ENCODE peak calls at places on chromosome 6, in six cellular contexts. A, H, G, L, S and T are unnamed samples.

GRCh38 chr6:82363368-82364086 is at the start of gene TPBG:
- DNase-seq in A (peak; percentile 58), H (peak; percentile 58), G (peak; percentile 43), L (peak; percentile 90), S (peak; percentile 42), T (peak; percentile 82)

GRCh38 chr6:41524634-41525011 is 21.6 kb upstream of the FOXP4 start:
- DNase-seq in A (no peak), H (no peak), G (no peak), L (no peak), S (no peak), T (no peak)

GRCh38 chr6:6742535-6742934 is 154.0 kb downstream of the LY86 start:
- DNase-seq in A (no peak), H (no peak), G (no peak), L (no peak), S (no peak), T (no peak)

GRCh38 chr6:120198033-120198432 is 848.5 kb upstream of the MAN1A1 start:
- DNase-seq in A (no peak), H (no peak), G (no peak), L (no peak), S (no peak), T (peak; percentile 69)

GRCh38 chr6:85436408-85436807 is 13.5 kb upstream of the NT5E start:
- DNase-seq in A (no peak), H (no peak), G (peak; percentile 86), L (no peak), S (no peak), T (peak; percentile 53)

GRCh38 chr6:12064125-12064524 is 52.0 kb downstream of the HIVEP1 start:
- DNase-seq in A (no peak), H (no peak), G (no peak), L (no peak), S (no peak), T (peak; percentile 13)

GRCh38 chr6:148432405-148433195 is 90.0 kb downstream of the SASH1 start:
- DNase-seq in A (no peak), H (no peak), G (peak; percentile 24), L (no peak), S (no peak), T (no peak)

GRCh38 chr6:130676077-130676772 is 151.0 kb upstream of the SMLR1 start:
- DNase-seq in A (peak; percentile 17), H (no peak), G (no peak), L (no peak), S (no peak), T (no peak)

GRCh38 chr6:37705239-37706051 is 7.8 kb upstream of the MDGA1 start:
- DNase-seq in A (peak; percentile 69), H (peak; percentile 62), G (peak; percentile 37), L (peak; percentile 94), S (peak; percentile 60), T (peak; percentile 87)

GRCh38 chr6:1596088-1596852 is 13.4 kb upstream of the FOXC1 start:
- DNase-seq in A (peak; percentile 75), H (peak; percentile 69), G (no peak), L (no peak), S (peak; percentile 50), T (peak; percentile 50)

GRCh38 chr6:137365648-137366047 is 128.5 kb downstream of the OLIG3 start:
- DNase-seq in A (no peak), H (no peak), G (no peak), L (no peak), S (no peak), T (no peak)

GRCh38 chr6:81997091-81997926 is 244.8 kb upstream of the TENT5A start:
- DNase-seq in A (no peak), H (no peak), G (no peak), L (no peak), S (no peak), T (peak; percentile 88)

GRCh38 chr6:6960571-6961251 is 147.1 kb upstream of the RREB1 start:
- DNase-seq in A (no peak), H (no peak), G (no peak), L (no peak), S (no peak), T (no peak)

GRCh38 chr6:39804666-39805065 is 12.5 kb downstream of the DAAM2 start:
- DNase-seq in A (no peak), H (no peak), G (peak; percentile 57), L (no peak), S (no peak), T (peak; percentile 58)

GRCh38 chr6:121510568-121511177 is 75.2 kb downstream of the GJA1 start:
- DNase-seq in A (no peak), H (no peak), G (no peak), L (no peak), S (peak; percentile 19), T (peak; percentile 40)

GRCh38 chr6:13715444-13715883 is 3.8 kb upstream of the RANBP9 start:
- DNase-seq in A (no peak), H (no peak), G (no peak), L (no peak), S (no peak), T (no peak)

GRCh38 chr6:41093729-41094128 is 21.0 kb downstream of the NFYA start:
- DNase-seq in A (no peak), H (no peak), G (no peak), L (no peak), S (no peak), T (no peak)

GRCh38 chr6:66429220-66429619 is 722.2 kb upstream of the EYS start:
- DNase-seq in A (no peak), H (no peak), G (no peak), L (no peak), S (no peak), T (no peak)

GRCh38 chr6:20412674-20413073 is 11.0 kb downstream of the E2F3 start:
- DNase-seq in A (no peak), H (no peak), G (no peak), L (no peak), S (no peak), T (no peak)

GRCh38 chr6:20411953-20412352 is 10.3 kb downstream of the E2F3 start:
- DNase-seq in A (no peak), H (no peak), G (no peak), L (no peak), S (no peak), T (no peak)

GRCh38 chr6:20408851-20409250 is 7.2 kb downstream of the E2F3 start:
- DNase-seq in A (no peak), H (no peak), G (no peak), L (no peak), S (no peak), T (no peak)

GRCh38 chr6:20411544-20411943 is 9.9 kb downstream of the E2F3 start:
- DNase-seq in A (no peak), H (no peak), G (no peak), L (no peak), S (no peak), T (no peak)

DNA sequence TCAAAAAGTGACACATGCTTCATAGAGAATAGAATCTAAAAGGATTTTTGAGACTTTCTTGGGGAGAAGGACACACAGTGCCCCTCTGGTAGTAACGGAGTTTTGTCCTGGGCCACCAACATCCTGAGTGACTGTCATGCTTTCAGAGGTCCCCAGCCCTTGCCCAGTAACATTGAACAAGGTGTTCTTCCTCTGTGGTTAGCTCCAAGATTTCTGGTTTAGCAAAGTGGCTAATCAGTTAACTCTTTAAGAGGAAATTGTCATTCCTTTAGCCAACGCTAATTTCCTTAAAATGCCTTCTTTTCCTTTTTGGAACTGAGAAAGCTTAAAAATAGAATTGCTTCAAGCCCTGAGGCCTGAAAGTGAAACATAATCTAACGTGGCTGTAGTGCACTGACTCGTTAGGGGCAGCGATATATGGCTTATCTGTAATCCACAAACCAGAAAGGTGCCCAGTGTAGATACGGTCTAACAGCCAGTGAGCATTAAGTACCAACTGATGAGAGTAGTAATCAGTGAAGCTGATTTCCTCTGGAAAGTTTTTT is 7.8 kb downstream of the E2F3 start:
- DNase-seq in A (no peak), H (no peak), G (no peak), L (no peak), S (no peak), T (no peak)
- H3K4me3 ChIP-seq in A (no peak overlapping the region), H (no peak overlapping the region), G (no peak overlapping the region), L (no peak overlapping the region), S (no peak overlapping the region), T (no peak overlapping the region)

DNA sequence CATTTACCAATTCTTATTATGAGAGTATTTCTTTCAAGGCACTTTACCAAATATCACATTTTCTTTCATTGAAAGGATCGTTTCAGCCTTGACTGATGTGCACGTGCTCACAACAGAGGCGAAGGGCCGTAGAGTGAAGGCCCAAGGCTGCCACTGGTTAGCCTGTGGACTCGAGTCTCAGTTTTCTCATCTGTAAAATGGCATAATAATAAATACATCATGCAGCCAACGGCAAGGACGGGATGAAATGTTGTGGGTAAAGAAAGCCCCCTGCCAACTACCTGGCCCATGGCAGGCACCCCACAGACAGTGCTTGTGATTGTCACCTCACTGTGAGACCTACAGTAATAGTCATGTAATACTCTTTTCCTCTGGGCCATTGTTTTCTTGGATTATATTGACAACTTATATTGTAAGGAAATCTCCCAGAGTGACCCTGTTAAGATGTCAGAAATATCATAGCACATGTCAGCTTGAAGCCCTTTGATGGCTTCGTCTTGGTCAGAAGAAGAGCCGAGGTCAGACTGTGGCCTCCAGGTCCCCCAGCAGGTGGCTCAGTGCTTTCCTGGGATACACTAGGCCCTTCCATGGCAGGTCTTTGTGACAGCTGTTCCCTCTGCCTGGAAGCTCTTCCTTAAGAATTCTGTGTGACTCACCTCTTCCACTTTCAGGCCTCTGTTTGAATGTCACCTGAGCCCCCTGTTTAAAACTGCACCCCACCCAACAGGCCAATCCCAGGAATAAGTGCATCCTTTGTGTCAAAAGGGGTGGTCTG is 36.3 kb downstream of the FAM50B start:
- DNase-seq in A (peak; percentile 71), H (no peak), G (no peak), L (peak; percentile 59), S (no peak), T (no peak)
- TF ChIP-seq CTCF in A (peak; percentile 68), H (peak; percentile 37), G (peak; percentile 46), L (no peak), S (no peak), T (peak; percentile 15)

GRCh38 chr6:25381077-25381476 is 101.9 kb downstream of the CARMIL1 start:
- DNase-seq in A (no peak), H (no peak), G (no peak), L (no peak), S (no peak), T (no peak)
- H3K4me3 ChIP-seq in A (no peak overlapping the region), H (no peak overlapping the region), G (no peak overlapping the region), L (no peak overlapping the region), S (no peak overlapping the region), T (no peak overlapping the region)

DNA sequence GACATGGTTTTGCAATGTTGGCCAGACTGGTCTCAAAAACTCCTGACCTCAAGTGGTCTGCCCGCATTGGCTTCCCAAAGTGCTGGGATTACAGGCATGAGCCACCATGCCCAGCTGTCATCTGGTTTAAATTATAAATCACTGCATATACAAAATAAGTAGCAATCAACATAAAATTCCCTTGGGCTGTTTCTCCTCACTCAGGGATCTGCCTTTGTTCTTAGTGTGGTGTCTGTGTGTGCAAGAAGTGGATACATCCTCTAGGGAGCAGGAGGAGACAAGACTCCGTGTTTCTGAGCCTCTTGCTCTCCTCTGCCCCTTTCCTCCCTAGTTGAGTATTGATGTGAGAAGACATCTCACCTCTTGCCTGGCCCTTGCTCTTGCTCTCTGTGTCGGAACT is 65.2 kb upstream of the ADGRF4 start:
- DNase-seq in A (no peak), H (no peak), G (no peak), L (no peak), S (no peak), T (no peak)
- TF ChIP-seq CTCF in A (no peak), H (no peak), G (no peak), L (no peak), S (no peak), T (no peak)